ENCODE peak calls at places on chromosomes 6 and 20, in seven cellular contexts. W, O, U, S, K, J and P are unnamed samples.

GRCh38 chr6:107114872-107115694 is at the start of gene BEND3:
- DNase-seq in W (no peak), O (peak), U (peak), S (peak), K (no peak), J (peak), P (peak)

GRCh38 chr20:11304811-11305210 is 612.9 kb upstream of the BTBD3 start:
- DNase-seq in W (no peak), O (no peak), U (no peak), S (no peak), K (no peak), J (no peak), P (no peak)

GRCh38 chr6:166262738-166263515 is 45.3 kb downstream of the PRR18 start:
- DNase-seq in W (no peak), O (no peak), U (no peak), S (no peak), K (no peak), J (no peak), P (no peak)

GRCh38 chr6:114419175-114419574 is 76.4 kb upstream of the HS3ST5 start:
- DNase-seq in W (no peak), O (no peak), U (no peak), S (no peak), K (no peak), J (no peak), P (no peak)

GRCh38 chr6:149429427-149430360 is 29.6 kb downstream of the SUMO4 start:
- DNase-seq in W (no peak), O (no peak), U (no peak), S (no peak), K (no peak), J (no peak), P (no peak)

GRCh38 chr20:19457551-19457950 is 245.1 kb downstream of the SLC24A3 start:
- DNase-seq in W (no peak), O (no peak), U (no peak), S (no peak), K (no peak), J (no peak), P (no peak)

GRCh38 chr20:8385247-8385646 is 253.2 kb downstream of the PLCB1 start:
- DNase-seq in W (no peak), O (no peak), U (no peak), S (no peak), K (no peak), J (no peak), P (no peak)

GRCh38 chr20:12570371-12570770 is 438.4 kb upstream of the SPTLC3 start:
- DNase-seq in W (no peak), O (no peak), U (no peak), S (no peak), K (no peak), J (peak), P (no peak)

GRCh38 chr6:90103056-90103793 is 193.4 kb downstream of the BACH2 start:
- DNase-seq in W (no peak), O (no peak), U (no peak), S (peak), K (no peak), J (no peak), P (no peak)

GRCh38 chr20:62921119-62921687 is 5.1 kb downstream of the DIDO1 start:
- DNase-seq in W (no peak), O (no peak), U (peak), S (no peak), K (no peak), J (peak), P (no peak)

GRCh38 chr6:134593442-134593841 is 275.5 kb upstream of the SGK1 start:
- DNase-seq in W (no peak), O (no peak), U (no peak), S (no peak), K (no peak), J (no peak), P (no peak)

GRCh38 chr20:9068896-9069663 is at the start of gene PLCB4:
- DNase-seq in W (no peak), O (no peak), U (no peak), S (no peak), K (no peak), J (peak), P (no peak)

GRCh38 chr6:22146581-22147468 is 150.0 kb downstream of the PRL start:
- DNase-seq in W (no peak), O (no peak), U (no peak), S (no peak), K (peak), J (no peak), P (no peak)

GRCh38 chr6:15299430-15300131 is 53.7 kb downstream of the JARID2 start:
- DNase-seq in W (no peak), O (peak), U (no peak), S (peak), K (no peak), J (no peak), P (peak)

GRCh38 chr20:19658137-19658536 is 99.9 kb upstream of the RIN2 start:
- DNase-seq in W (no peak), O (no peak), U (no peak), S (peak), K (no peak), J (no peak), P (peak)

GRCh38 chr6:143872211-143872610 is 7.9 kb downstream of the ZC2HC1B start:
- DNase-seq in W (no peak), O (no peak), U (no peak), S (no peak), K (no peak), J (no peak), P (no peak)

GRCh38 chr6:154740658-154741057 is 7.4 kb downstream of the SCAF8 start:
- DNase-seq in W (no peak), O (no peak), U (no peak), S (no peak), K (no peak), J (no peak), P (no peak)

GRCh38 chr6:153150767-153151440 is 19.8 kb upstream of the RGS17 start:
- DNase-seq in W (no peak), O (no peak), U (no peak), S (no peak), K (no peak), J (no peak), P (no peak)

GRCh38 chr6:113442040-113442439 is 415.1 kb upstream of the MARCKS start:
- DNase-seq in W (no peak), O (no peak), U (no peak), S (no peak), K (no peak), J (no peak), P (no peak)

GRCh38 chr6:139131736-139132285 is 3.1 kb upstream of the HECA start:
- DNase-seq in W (no peak), O (no peak), U (no peak), S (no peak), K (peak), J (no peak), P (no peak)

GRCh38 chr6:111996159-111996558 is 57.7 kb upstream of the CCN6 start:
- DNase-seq in W (no peak), O (no peak), U (no peak), S (no peak), K (no peak), J (no peak), P (no peak)